ENCODE peak calls at places on chromosomes 16 and 17, in five cellular contexts. One of them, this sample, is unnamed.

GRCh38 chr16:68079616-68080344 is 5.4 kb upstream of the NFATC3 start:
- DNase-seq in putamen: peak; percentile 32
- DNase-seq in skeletal muscle cell: no peak
- DNase-seq in stimulated activated CD4-positive, alpha-beta T cell treated with anti-CD3 and anti-CD28 coated beads, Interleukin-2, amount 100 ng/mL, for 4 hours: peak; percentile 59
- DNase-seq in posterior cingulate gyrus: no peak
- DNase-seq in this sample: peak; percentile 60

GRCh38 chr16:82756283-82756599 is 129.5 kb downstream of the CDH13 start:
- DNase-seq in stimulated activated CD4-positive, alpha-beta T cell treated with anti-CD3 and anti-CD28 coated beads, Interleukin-2, amount 100 ng/mL, for 4 hours: no peak
- DNase-seq in posterior cingulate gyrus: no peak
- DNase-seq in putamen: no peak
- DNase-seq in skeletal muscle cell: no peak
- DNase-seq in this sample: no peak

GRCh38 chr16:79451196-79451816 is 149.2 kb downstream of the MAF start:
- DNase-seq in putamen: peak; percentile 35
- DNase-seq in stimulated activated CD4-positive, alpha-beta T cell treated with anti-CD3 and anti-CD28 coated beads, Interleukin-2, amount 100 ng/mL, for 4 hours: no peak
- DNase-seq in skeletal muscle cell: no peak
- DNase-seq in posterior cingulate gyrus: no peak
- DNase-seq in this sample: peak; percentile 43

GRCh38 chr16:57126412-57126811 is 34.0 kb downstream of the CPNE2 start:
- DNase-seq in posterior cingulate gyrus: no peak
- DNase-seq in skeletal muscle cell: no peak
- DNase-seq in putamen: no peak
- DNase-seq in stimulated activated CD4-positive, alpha-beta T cell treated with anti-CD3 and anti-CD28 coated beads, Interleukin-2, amount 100 ng/mL, for 4 hours: no peak
- DNase-seq in this sample: no peak

GRCh38 chr17:50239913-50240312 is 34.4 kb upstream of the TMEM92 start:
- DNase-seq in putamen: no peak
- DNase-seq in skeletal muscle cell: no peak
- DNase-seq in stimulated activated CD4-positive, alpha-beta T cell treated with anti-CD3 and anti-CD28 coated beads, Interleukin-2, amount 100 ng/mL, for 4 hours: no peak
- DNase-seq in posterior cingulate gyrus: no peak
- DNase-seq in this sample: no peak

GRCh38 chr16:54482892-54483574 is 196.4 kb upstream of the IRX3 start:
- DNase-seq in skeletal muscle cell: no peak
- DNase-seq in stimulated activated CD4-positive, alpha-beta T cell treated with anti-CD3 and anti-CD28 coated beads, Interleukin-2, amount 100 ng/mL, for 4 hours: no peak
- DNase-seq in putamen: no peak
- DNase-seq in posterior cingulate gyrus: no peak
- DNase-seq in this sample: no peak

GRCh38 chr16:27801259-27801945 is 251.5 kb downstream of the KATNIP start:
- DNase-seq in skeletal muscle cell: no peak
- DNase-seq in posterior cingulate gyrus: no peak
- DNase-seq in stimulated activated CD4-positive, alpha-beta T cell treated with anti-CD3 and anti-CD28 coated beads, Interleukin-2, amount 100 ng/mL, for 4 hours: no peak
- DNase-seq in putamen: no peak
- DNase-seq in this sample: no peak

GRCh38 chr16:21283521-21284289 is 5.6 kb upstream of the CRYM start:
- DNase-seq in posterior cingulate gyrus: no peak
- DNase-seq in skeletal muscle cell: no peak
- DNase-seq in stimulated activated CD4-positive, alpha-beta T cell treated with anti-CD3 and anti-CD28 coated beads, Interleukin-2, amount 100 ng/mL, for 4 hours: no peak
- DNase-seq in putamen: no peak
- DNase-seq in this sample: no peak

GRCh38 chr16:9311303-9311954 is 220.0 kb downstream of the HAPSTR1 start:
- DNase-seq in posterior cingulate gyrus: peak; percentile 18
- DNase-seq in skeletal muscle cell: no peak
- DNase-seq in stimulated activated CD4-positive, alpha-beta T cell treated with anti-CD3 and anti-CD28 coated beads, Interleukin-2, amount 100 ng/mL, for 4 hours: no peak
- DNase-seq in putamen: peak; percentile 39
- DNase-seq in this sample: peak; percentile 56

GRCh38 chr17:16288860-16289571 is 64.3 kb downstream of the CENPV start:
- DNase-seq in posterior cingulate gyrus: no peak
- DNase-seq in stimulated activated CD4-positive, alpha-beta T cell treated with anti-CD3 and anti-CD28 coated beads, Interleukin-2, amount 100 ng/mL, for 4 hours: no peak
- DNase-seq in skeletal muscle cell: no peak
- DNase-seq in putamen: no peak
- DNase-seq in this sample: no peak

GRCh38 chr17:64097196-64097936 is 32.6 kb downstream of the ERN1 start:
- DNase-seq in stimulated activated CD4-positive, alpha-beta T cell treated with anti-CD3 and anti-CD28 coated beads, Interleukin-2, amount 100 ng/mL, for 4 hours: no peak
- DNase-seq in putamen: no peak
- DNase-seq in posterior cingulate gyrus: no peak
- DNase-seq in skeletal muscle cell: no peak
- DNase-seq in this sample: no peak

GRCh38 chr17:58324409-58325288 is 3.9 kb downstream of the TSPOAP1 start:
- DNase-seq in putamen: no peak
- DNase-seq in skeletal muscle cell: no peak
- DNase-seq in posterior cingulate gyrus: no peak
- DNase-seq in stimulated activated CD4-positive, alpha-beta T cell treated with anti-CD3 and anti-CD28 coated beads, Interleukin-2, amount 100 ng/mL, for 4 hours: no peak
- DNase-seq in this sample: no peak